ENCODE peak calls at places on chromosome X, in nine cellular contexts. One of them, this sample, is unnamed.

GRCh38 chrX:150898343-150899190 is at the start of gene CD99L2:
- DNase-seq in activated CD8-positive, alpha-beta T cell treated with anti-CD3 and anti-CD28 coated beads for 36 hours: peak
- DNase-seq in GM06990: peak
- DNase-seq in lower leg skin: peak
- DNase-seq in AG04450: peak
- DNase-seq in ascending aorta: peak
- DNase-seq in AG04449: no peak
- DNase-seq in Calu3: peak
- DNase-seq in fibroblast of lung: peak
- DNase-seq in this sample: peak

GRCh38 chrX:47573334-47574095 is 8.7 kb upstream of the TIMP1 start:
- DNase-seq in AG04449: no peak
- DNase-seq in activated CD8-positive, alpha-beta T cell treated with anti-CD3 and anti-CD28 coated beads for 36 hours: no peak
- DNase-seq in fibroblast of lung: peak
- DNase-seq in AG04450: no peak
- DNase-seq in GM06990: no peak
- DNase-seq in Calu3: no peak
- DNase-seq in lower leg skin: no peak
- DNase-seq in ascending aorta: no peak
- DNase-seq in this sample: no peak

GRCh38 chrX:154979671-154980070 is 42.9 kb downstream of the F8 start:
- DNase-seq in activated CD8-positive, alpha-beta T cell treated with anti-CD3 and anti-CD28 coated beads for 36 hours: no peak
- DNase-seq in Calu3: no peak
- DNase-seq in AG04450: no peak
- DNase-seq in AG04449: no peak
- DNase-seq in lower leg skin: no peak
- DNase-seq in ascending aorta: no peak
- DNase-seq in GM06990: no peak
- DNase-seq in fibroblast of lung: peak
- DNase-seq in this sample: no peak

GRCh38 chrX:110087485-110088356 is 84.8 kb downstream of the TMEM164 start:
- DNase-seq in GM06990: no peak
- DNase-seq in AG04449: peak
- DNase-seq in AG04450: peak
- DNase-seq in ascending aorta: no peak
- DNase-seq in Calu3: peak
- DNase-seq in fibroblast of lung: peak
- DNase-seq in activated CD8-positive, alpha-beta T cell treated with anti-CD3 and anti-CD28 coated beads for 36 hours: peak
- DNase-seq in lower leg skin: no peak
- DNase-seq in this sample: no peak

GRCh38 chrX:36908801-36909403 is 99.3 kb upstream of the FAM47C start:
- DNase-seq in GM06990: no peak
- DNase-seq in ascending aorta: no peak
- DNase-seq in activated CD8-positive, alpha-beta T cell treated with anti-CD3 and anti-CD28 coated beads for 36 hours: no peak
- DNase-seq in fibroblast of lung: peak
- DNase-seq in AG04449: no peak
- DNase-seq in AG04450: no peak
- DNase-seq in lower leg skin: no peak
- DNase-seq in Calu3: no peak
- DNase-seq in this sample: peak

GRCh38 chrX:115503099-115503498 is 57.9 kb upstream of the PLS3 start:
- DNase-seq in fibroblast of lung: no peak
- DNase-seq in ascending aorta: no peak
- DNase-seq in GM06990: peak
- DNase-seq in activated CD8-positive, alpha-beta T cell treated with anti-CD3 and anti-CD28 coated beads for 36 hours: no peak
- DNase-seq in Calu3: no peak
- DNase-seq in AG04450: no peak
- DNase-seq in lower leg skin: no peak
- DNase-seq in AG04449: no peak
- DNase-seq in this sample: no peak

GRCh38 chrX:132490086-132490419 is 1.2 kb upstream of the MBNL3 start:
- DNase-seq in AG04450: no peak
- DNase-seq in activated CD8-positive, alpha-beta T cell treated with anti-CD3 and anti-CD28 coated beads for 36 hours: no peak
- DNase-seq in fibroblast of lung: no peak
- DNase-seq in Calu3: no peak
- DNase-seq in GM06990: peak
- DNase-seq in AG04449: no peak
- DNase-seq in lower leg skin: no peak
- DNase-seq in ascending aorta: no peak
- DNase-seq in this sample: no peak

GRCh38 chrX:118847676-118848075 is 24.1 kb downstream of the ZCCHC12 start:
- DNase-seq in activated CD8-positive, alpha-beta T cell treated with anti-CD3 and anti-CD28 coated beads for 36 hours: no peak
- DNase-seq in ascending aorta: no peak
- DNase-seq in GM06990: no peak
- DNase-seq in fibroblast of lung: peak
- DNase-seq in Calu3: peak
- DNase-seq in lower leg skin: no peak
- DNase-seq in AG04449: no peak
- DNase-seq in AG04450: no peak
- DNase-seq in this sample: peak

GRCh38 chrX:31487946-31488345 is 416.1 kb upstream of the FTHL17 start:
- DNase-seq in activated CD8-positive, alpha-beta T cell treated with anti-CD3 and anti-CD28 coated beads for 36 hours: no peak
- DNase-seq in ascending aorta: no peak
- DNase-seq in GM06990: no peak
- DNase-seq in lower leg skin: no peak
- DNase-seq in AG04450: no peak
- DNase-seq in Calu3: no peak
- DNase-seq in AG04449: no peak
- DNase-seq in fibroblast of lung: no peak
- DNase-seq in this sample: no peak

GRCh38 chrX:53445977-53446376 is 11.8 kb upstream of the HSD17B10 start:
- DNase-seq in AG04450: no peak
- DNase-seq in GM06990: no peak
- DNase-seq in lower leg skin: no peak
- DNase-seq in activated CD8-positive, alpha-beta T cell treated with anti-CD3 and anti-CD28 coated beads for 36 hours: peak
- DNase-seq in Calu3: peak
- DNase-seq in AG04449: no peak
- DNase-seq in fibroblast of lung: peak
- DNase-seq in ascending aorta: no peak
- DNase-seq in this sample: peak

GRCh38 chrX:39692796-39693195 is 405.0 kb downstream of the BCOR start:
- DNase-seq in ascending aorta: no peak
- DNase-seq in fibroblast of lung: no peak
- DNase-seq in activated CD8-positive, alpha-beta T cell treated with anti-CD3 and anti-CD28 coated beads for 36 hours: no peak
- DNase-seq in AG04450: no peak
- DNase-seq in AG04449: no peak
- DNase-seq in GM06990: no peak
- DNase-seq in lower leg skin: no peak
- DNase-seq in Calu3: no peak
- DNase-seq in this sample: no peak

GRCh38 chrX:110418857-110419249 is 60.2 kb downstream of the RTL9 start:
- DNase-seq in AG04449: no peak
- DNase-seq in ascending aorta: no peak
- DNase-seq in lower leg skin: no peak
- DNase-seq in GM06990: no peak
- DNase-seq in AG04450: peak
- DNase-seq in fibroblast of lung: peak
- DNase-seq in activated CD8-positive, alpha-beta T cell treated with anti-CD3 and anti-CD28 coated beads for 36 hours: no peak
- DNase-seq in Calu3: no peak
- DNase-seq in this sample: no peak

GRCh38 chrX:2828404-2829065 is at the start of gene GYG2:
- DNase-seq in AG04450: no peak
- DNase-seq in AG04449: no peak
- DNase-seq in lower leg skin: no peak
- DNase-seq in GM06990: no peak
- DNase-seq in Calu3: peak
- DNase-seq in ascending aorta: no peak
- DNase-seq in activated CD8-positive, alpha-beta T cell treated with anti-CD3 and anti-CD28 coated beads for 36 hours: no peak
- DNase-seq in fibroblast of lung: peak
- DNase-seq in this sample: no peak

GRCh38 chrX:49060914-49061313 is 2.1 kb downstream of the CCDC120 start:
- DNase-seq in GM06990: no peak
- DNase-seq in fibroblast of lung: no peak
- DNase-seq in Calu3: no peak
- DNase-seq in AG04449: no peak
- DNase-seq in lower leg skin: no peak
- DNase-seq in ascending aorta: no peak
- DNase-seq in AG04450: no peak
- DNase-seq in activated CD8-positive, alpha-beta T cell treated with anti-CD3 and anti-CD28 coated beads for 36 hours: no peak
- DNase-seq in this sample: no peak

GRCh38 chrX:95332530-95332929 is 1352.1 kb upstream of the DIAPH2 start:
- DNase-seq in fibroblast of lung: no peak
- DNase-seq in AG04450: no peak
- DNase-seq in AG04449: no peak
- DNase-seq in ascending aorta: no peak
- DNase-seq in activated CD8-positive, alpha-beta T cell treated with anti-CD3 and anti-CD28 coated beads for 36 hours: no peak
- DNase-seq in lower leg skin: no peak
- DNase-seq in GM06990: no peak
- DNase-seq in Calu3: no peak
- DNase-seq in this sample: no peak

GRCh38 chrX:32087663-32088062 is 1015.8 kb upstream of the FTHL17 start:
- DNase-seq in AG04449: no peak
- DNase-seq in ascending aorta: no peak
- DNase-seq in fibroblast of lung: no peak
- DNase-seq in activated CD8-positive, alpha-beta T cell treated with anti-CD3 and anti-CD28 coated beads for 36 hours: no peak
- DNase-seq in Calu3: no peak
- DNase-seq in AG04450: no peak
- DNase-seq in lower leg skin: no peak
- DNase-seq in GM06990: no peak
- DNase-seq in this sample: no peak

GRCh38 chrX:110563276-110563675 is 204.6 kb downstream of the RTL9 start:
- DNase-seq in AG04450: no peak
- DNase-seq in Calu3: no peak
- DNase-seq in activated CD8-positive, alpha-beta T cell treated with anti-CD3 and anti-CD28 coated beads for 36 hours: no peak
- DNase-seq in fibroblast of lung: no peak
- DNase-seq in AG04449: no peak
- DNase-seq in ascending aorta: no peak
- DNase-seq in lower leg skin: no peak
- DNase-seq in GM06990: no peak
- DNase-seq in this sample: no peak

DNA sequence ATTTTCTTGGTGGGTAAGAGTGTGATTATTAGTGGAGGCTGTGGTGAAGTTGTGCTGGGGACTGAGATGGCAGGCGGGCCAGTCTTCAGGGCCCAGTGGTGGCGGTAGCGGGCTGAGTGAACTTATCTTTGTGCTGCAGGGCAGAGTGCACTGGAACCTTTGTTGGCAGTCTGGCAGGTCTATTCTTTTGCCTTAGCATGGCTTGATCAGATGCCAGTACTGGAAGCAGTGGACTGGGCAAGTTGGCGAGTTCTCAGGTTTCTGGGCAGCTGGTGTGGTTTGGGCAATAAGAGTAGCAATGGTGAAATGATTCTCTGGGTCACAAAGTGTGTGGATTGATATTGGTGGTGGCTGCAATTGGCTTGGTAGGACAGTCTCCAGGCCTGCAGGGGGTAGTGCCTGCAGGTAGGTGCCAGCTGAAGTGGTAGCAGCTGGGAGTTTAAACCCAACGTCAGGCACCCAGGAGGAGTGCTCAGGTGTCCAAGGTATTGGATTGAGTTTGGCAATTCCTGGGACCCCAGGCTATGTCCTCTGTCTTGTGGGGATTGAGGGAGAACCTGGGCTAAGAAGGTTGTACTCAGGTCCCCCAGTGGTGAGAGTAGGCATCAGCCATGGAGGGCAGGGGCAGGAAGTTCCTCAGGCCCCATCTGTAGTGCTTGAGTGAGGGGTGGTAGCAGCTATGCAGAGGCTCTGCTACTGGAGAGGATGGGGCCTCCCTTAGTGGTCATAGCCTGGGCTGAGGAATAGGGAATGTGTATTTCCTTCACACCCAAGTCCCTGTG is 34.9 kb upstream of the SLC25A14 start:
- DNase-seq in Calu3: no peak
- DNase-seq in GM06990: no peak
- DNase-seq in ascending aorta: no peak
- DNase-seq in lower leg skin: no peak
- DNase-seq in AG04450: no peak
- DNase-seq in AG04449: no peak
- DNase-seq in fibroblast of lung: no peak
- DNase-seq in activated CD8-positive, alpha-beta T cell treated with anti-CD3 and anti-CD28 coated beads for 36 hours: no peak
- DNase-seq in this sample: no peak
- TF ChIP-seq CTCF in Calu3: no peak
- TF ChIP-seq CTCF in GM06990: no peak
- TF ChIP-seq CTCF in ascending aorta: no peak
- TF ChIP-seq CTCF in lower leg skin: no peak
- TF ChIP-seq CTCF in AG04450: no peak
- TF ChIP-seq CTCF in AG04449: no peak
- TF ChIP-seq CTCF in fibroblast of lung: no peak
- TF ChIP-seq CTCF in activated CD8-positive, alpha-beta T cell treated with anti-CD3 and anti-CD28 coated beads for 36 hours: no peak
- TF ChIP-seq CTCF in this sample: no peak

DNA sequence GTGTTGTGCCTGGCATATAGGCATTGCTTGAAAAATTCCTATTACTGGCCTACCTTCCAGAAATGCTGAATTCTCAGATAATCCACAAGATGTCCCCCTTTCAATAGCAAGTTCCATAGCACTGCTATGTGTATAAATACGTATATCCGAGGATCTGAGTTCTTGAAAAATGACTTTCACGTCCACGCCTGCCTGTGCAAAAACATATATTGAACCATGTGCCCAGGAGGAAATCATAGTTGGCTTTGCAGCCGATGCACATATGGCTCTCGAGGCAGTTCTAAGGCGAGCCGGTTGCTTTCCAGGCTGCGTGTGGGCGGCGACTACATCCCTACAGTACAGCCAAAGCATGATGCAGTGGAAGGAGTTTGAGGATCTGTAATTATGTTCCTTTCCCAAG is 55.4 kb upstream of the ESX1 start:
- DNase-seq in fibroblast of lung: peak
- DNase-seq in activated CD8-positive, alpha-beta T cell treated with anti-CD3 and anti-CD28 coated beads for 36 hours: no peak
- DNase-seq in Calu3: no peak
- DNase-seq in lower leg skin: no peak
- DNase-seq in AG04449: no peak
- DNase-seq in GM06990: no peak
- DNase-seq in ascending aorta: no peak
- DNase-seq in AG04450: no peak
- DNase-seq in this sample: no peak
- TF ChIP-seq CTCF in fibroblast of lung: peak
- TF ChIP-seq CTCF in activated CD8-positive, alpha-beta T cell treated with anti-CD3 and anti-CD28 coated beads for 36 hours: no peak
- TF ChIP-seq CTCF in Calu3: no peak
- TF ChIP-seq CTCF in lower leg skin: no peak
- TF ChIP-seq CTCF in AG04449: peak
- TF ChIP-seq CTCF in GM06990: peak
- TF ChIP-seq CTCF in ascending aorta: no peak
- TF ChIP-seq CTCF in AG04450: peak
- TF ChIP-seq CTCF in this sample: no peak

GRCh38 chrX:123976671-123977316 is 15.3 kb downstream of the STAG2 start:
- DNase-seq in AG04449: no peak
- DNase-seq in lower leg skin: no peak
- DNase-seq in GM06990: no peak
- DNase-seq in ascending aorta: no peak
- DNase-seq in AG04450: no peak
- DNase-seq in fibroblast of lung: peak
- DNase-seq in activated CD8-positive, alpha-beta T cell treated with anti-CD3 and anti-CD28 coated beads for 36 hours: no peak
- DNase-seq in Calu3: no peak
- DNase-seq in this sample: no peak
- TF ChIP-seq CTCF in AG04449: no peak
- TF ChIP-seq CTCF in lower leg skin: no peak
- TF ChIP-seq CTCF in GM06990: no peak
- TF ChIP-seq CTCF in ascending aorta: peak
- TF ChIP-seq CTCF in AG04450: peak
- TF ChIP-seq CTCF in fibroblast of lung: peak
- TF ChIP-seq CTCF in activated CD8-positive, alpha-beta T cell treated with anti-CD3 and anti-CD28 coated beads for 36 hours: no peak
- TF ChIP-seq CTCF in Calu3: no peak
- TF ChIP-seq CTCF in this sample: no peak

DNA sequence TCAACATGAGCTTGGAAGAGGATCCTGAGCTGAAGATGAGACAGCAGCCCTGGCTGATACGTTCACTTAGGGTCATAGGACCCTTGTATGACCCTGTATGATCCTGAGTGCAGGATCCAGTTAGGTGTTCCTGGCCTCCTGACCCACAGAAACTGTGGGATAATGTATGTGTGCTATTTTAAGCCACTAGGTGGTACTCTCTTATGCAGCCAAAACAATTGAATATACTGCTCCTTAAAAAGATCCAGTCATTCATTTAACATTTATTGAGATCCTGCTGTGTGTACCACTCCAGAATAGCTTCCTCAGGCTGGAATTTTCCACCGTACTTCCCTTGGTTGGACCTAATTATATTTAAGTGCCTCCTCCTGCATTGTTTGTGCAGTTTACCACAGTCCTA is 167.1 kb downstream of the AMELX start:
- DNase-seq in activated CD8-positive, alpha-beta T cell treated with anti-CD3 and anti-CD28 coated beads for 36 hours: no peak
- DNase-seq in Calu3: no peak
- DNase-seq in AG04450: no peak
- DNase-seq in ascending aorta: no peak
- DNase-seq in fibroblast of lung: no peak
- DNase-seq in GM06990: no peak
- DNase-seq in lower leg skin: no peak
- DNase-seq in AG04449: no peak
- DNase-seq in this sample: no peak
- TF ChIP-seq CTCF in activated CD8-positive, alpha-beta T cell treated with anti-CD3 and anti-CD28 coated beads for 36 hours: no peak
- TF ChIP-seq CTCF in Calu3: no peak
- TF ChIP-seq CTCF in AG04450: peak
- TF ChIP-seq CTCF in ascending aorta: no peak
- TF ChIP-seq CTCF in fibroblast of lung: no peak
- TF ChIP-seq CTCF in GM06990: no peak
- TF ChIP-seq CTCF in lower leg skin: no peak
- TF ChIP-seq CTCF in AG04449: no peak
- TF ChIP-seq CTCF in this sample: no peak